ENCODE peak calls at places on chromosome 10, in nine cellular contexts. P, T, U, Q, B, Y, S, O and C are unnamed samples.

GRCh38 chr10:129772472-129773358 is 191.4 kb downstream of the EBF3 start:
- DNase-seq in B (no peak), O (no peak), Y (no peak), T (no peak), U (no peak), P (no peak), S (no peak), Q (no peak), C (no peak)

GRCh38 chr10:2665772-2666171 is 401.6 kb upstream of the PFKP start:
- DNase-seq in O (no peak), Q (no peak), S (no peak), P (no peak), Y (no peak), B (no peak), U (no peak), T (no peak), C (no peak)

GRCh38 chr10:12945709-12946359 is 55.7 kb downstream of the CCDC3 start:
- DNase-seq in T (no peak), S (no peak), Y (no peak), O (no peak), P (no peak), B (no peak), U (no peak), Q (no peak), C (peak; percentile 20)

GRCh38 chr10:127243490-127244272 is 47.3 kb upstream of the INSYN2A start:
- DNase-seq in O (peak; percentile 43), P (peak; percentile 75), Y (peak; percentile 3), Q (peak; percentile 44), S (peak; percentile 50), B (peak; percentile 48), T (peak; percentile 83), U (peak; percentile 39), C (peak; percentile 7)

GRCh38 chr10:91050371-91051034 is 129.6 kb upstream of the ANKRD1 start:
- DNase-seq in U (no peak), O (no peak), P (peak; percentile 30), Q (no peak), S (no peak), T (peak; percentile 22), Y (no peak), B (no peak), C (no peak)

GRCh38 chr10:103640436-103641181 is 147.1 kb downstream of the NEURL1 start:
- DNase-seq in P (no peak), U (no peak), Y (no peak), S (no peak), B (no peak), T (no peak), O (no peak), Q (peak; percentile 41), C (no peak)

GRCh38 chr10:72802291-72803118 is 91.0 kb upstream of the OIT3 start:
- DNase-seq in O (no peak), S (peak; percentile 86), Q (peak; percentile 68), U (no peak), T (no peak), B (no peak), Y (no peak), P (no peak), C (no peak)

GRCh38 chr10:44425466-44425865 is 40.6 kb upstream of the CXCL12 start:
- DNase-seq in U (no peak), S (no peak), Q (no peak), P (no peak), T (no peak), Y (no peak), O (no peak), B (no peak), C (no peak)

GRCh38 chr10:86855503-86855902 is 99.1 kb downstream of the BMPR1A start:
- DNase-seq in U (no peak), O (no peak), T (no peak), P (no peak), S (no peak), Q (no peak), Y (no peak), B (no peak), C (no peak)
- TF ChIP-seq EZH2phosphoT487 in U (no peak), O (no peak), T (no peak), P (no peak), S (no peak), Q (no peak), Y (no peak), B (no peak), C (no peak)

GRCh38 chr10:66842867-66843266 is 83.0 kb upstream of the LRRTM3 start:
- DNase-seq in P (no peak), O (no peak), S (no peak), Y (no peak), B (no peak), T (no peak), Q (no peak), U (no peak), C (no peak)

GRCh38 chr10:66838656-66839055 is 87.2 kb upstream of the LRRTM3 start:
- DNase-seq in T (no peak), S (no peak), B (no peak), U (no peak), P (no peak), O (no peak), Q (no peak), Y (no peak), C (no peak)

GRCh38 chr10:66844176-66844947 is 81.5 kb upstream of the LRRTM3 start:
- DNase-seq in P (no peak), T (no peak), O (no peak), B (no peak), U (no peak), Q (no peak), S (peak; percentile 96), Y (no peak), C (no peak)
- TF ChIP-seq EZH2phosphoT487 in P (no peak), T (no peak), O (no peak), B (no peak), U (no peak), Q (no peak), S (no peak), Y (no peak), C (no peak)

DNA sequence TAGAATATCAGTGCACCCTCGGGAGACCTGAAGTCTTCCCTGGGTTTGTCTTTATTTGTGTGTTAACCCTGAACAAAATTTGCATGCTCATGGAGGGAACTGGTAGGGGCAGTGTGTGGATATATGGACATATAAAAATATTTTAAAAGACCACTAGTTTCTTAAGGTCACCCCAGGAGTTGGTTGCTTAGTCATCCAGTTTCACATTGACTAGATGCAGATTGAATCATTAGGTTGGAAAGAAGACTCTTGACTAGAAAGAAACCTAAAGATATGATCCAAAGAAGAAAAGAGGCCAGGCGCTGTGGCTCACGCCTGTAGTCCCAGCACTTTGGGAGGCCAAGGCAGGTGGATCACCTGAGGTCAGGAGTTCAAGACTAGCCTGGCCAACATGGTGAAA is 137.1 kb downstream of the KAT6B start:
- DNase-seq in T (no peak), Y (no peak), O (no peak), Q (no peak), U (no peak), P (no peak), B (no peak), S (no peak), C (peak; percentile 56)
- TF ChIP-seq EZH2phosphoT487 in T (no peak), Y (no peak), O (no peak), Q (no peak), U (no peak), P (no peak), B (no peak), S (no peak), C (no peak)

GRCh38 chr10:87652261-87652660 is 7.4 kb upstream of the PAPSS2 start:
- DNase-seq in P (no peak), O (no peak), Q (no peak), S (no peak), T (no peak), Y (no peak), B (no peak), U (no peak), C (no peak)

GRCh38 chr10:87654212-87654611 is 5.5 kb upstream of the PAPSS2 start:
- DNase-seq in S (peak; percentile 22), B (no peak), U (no peak), P (no peak), O (no peak), Y (no peak), T (no peak), Q (no peak), C (peak; percentile 67)

GRCh38 chr10:87646920-87647319 is 12.8 kb upstream of the PAPSS2 start:
- DNase-seq in P (no peak), Q (no peak), U (no peak), O (no peak), T (no peak), B (no peak), Y (no peak), S (no peak), C (peak; percentile 42)

GRCh38 chr10:87651801-87652200 is 7.9 kb upstream of the PAPSS2 start:
- DNase-seq in U (no peak), O (no peak), B (no peak), S (no peak), T (peak; percentile 86), P (peak; percentile 71), Y (no peak), Q (no peak), C (no peak)

DNA sequence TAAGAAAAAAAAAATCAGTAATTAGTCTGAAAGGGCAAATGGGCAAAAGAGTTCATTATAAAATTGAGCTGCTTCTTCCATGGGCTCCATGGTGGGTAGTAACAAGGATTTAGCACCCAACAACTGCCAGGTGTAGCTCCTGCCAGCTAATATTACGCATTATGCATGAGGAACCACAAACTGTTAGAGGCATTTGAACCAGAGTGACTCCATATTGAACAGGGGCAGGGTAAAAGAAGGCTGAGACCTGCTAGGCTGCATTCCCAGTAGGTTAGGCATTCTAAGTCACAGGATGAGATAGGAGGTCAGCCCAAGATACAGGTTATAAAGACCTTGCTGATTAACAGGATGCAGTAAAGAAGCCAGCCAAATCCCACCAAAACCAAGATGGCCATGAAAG is 8.8 kb upstream of the PAPSS2 start:
- DNase-seq in U (no peak), Q (no peak), O (no peak), B (no peak), P (no peak), Y (no peak), S (no peak), T (no peak), C (no peak)
- TF ChIP-seq EZH2phosphoT487 in U (no peak), Q (no peak), O (no peak), B (no peak), P (no peak), Y (no peak), S (no peak), T (no peak), C (no peak)

GRCh38 chr10:22986771-22987542 is 59.1 kb downstream of the ARMC3 start:
- DNase-seq in Y (peak; percentile 54), T (peak; percentile 47), U (peak; percentile 21), S (peak; percentile 62), O (peak; percentile 37), Q (peak; percentile 59), P (peak; percentile 28), B (peak; percentile 37), C (peak; percentile 32)
- TF ChIP-seq EZH2phosphoT487 in Y (no peak), T (no peak), U (no peak), S (no peak), O (no peak), Q (no peak), P (no peak), B (no peak), C (no peak)

GRCh38 chr10:101130984-101131961 is at the start of gene TLX1:
- DNase-seq in O (peak; percentile 80), P (peak; percentile 82), T (peak; percentile 85), S (no peak), U (no peak), B (no peak), Q (peak; percentile 30), Y (no peak), C (no peak)
- TF ChIP-seq EZH2phosphoT487 in O (no peak), P (peak; percentile 98), T (peak; percentile 86), S (no peak), U (no peak), B (no peak), Q (peak; percentile 23), Y (no peak), C (no peak)